ENCODE peak calls at places on chromosomes 12 and 14, in eight cellular contexts. One of them, this sample, is unnamed.

GRCh38 chr14:85532981-85533820 is 3.3 kb downstream of the FLRT2 start:
- DNase-seq in activated CD4-positive, alpha-beta T cell treated with anti-CD3 and anti-CD28 coated beads, Interleukin-2, amount 10 ng/mL, durations not matched to agents 7 days and 5 days: no peak
- DNase-seq in substantia nigra: no peak
- DNase-seq in tibial artery: peak; percentile 64
- DNase-seq in aorta: peak; percentile 66
- DNase-seq in astrocyte of the hippocampus: peak; percentile 88
- DNase-seq in stimulated activated CD4-positive, alpha-beta T cell treated with anti-CD3 and anti-CD28 coated beads, Interleukin-2, amount 100 ng/mL, for 48 hours: no peak
- DNase-seq in SK-N-DZ: peak; percentile 91
- DNase-seq in this sample: no peak

GRCh38 chr12:117143008-117143532 is 43.9 kb upstream of the TESC start:
- DNase-seq in activated CD4-positive, alpha-beta T cell treated with anti-CD3 and anti-CD28 coated beads, Interleukin-2, amount 10 ng/mL, durations not matched to agents 7 days and 5 days: no peak
- DNase-seq in substantia nigra: no peak
- DNase-seq in tibial artery: no peak
- DNase-seq in aorta: no peak
- DNase-seq in astrocyte of the hippocampus: no peak
- DNase-seq in stimulated activated CD4-positive, alpha-beta T cell treated with anti-CD3 and anti-CD28 coated beads, Interleukin-2, amount 100 ng/mL, for 48 hours: no peak
- DNase-seq in SK-N-DZ: peak; percentile 76
- DNase-seq in this sample: peak; percentile 42

GRCh38 chr12:67517181-67517887 is 131.2 kb upstream of the DYRK2 start:
- DNase-seq in activated CD4-positive, alpha-beta T cell treated with anti-CD3 and anti-CD28 coated beads, Interleukin-2, amount 10 ng/mL, durations not matched to agents 7 days and 5 days: no peak
- DNase-seq in substantia nigra: no peak
- DNase-seq in tibial artery: no peak
- DNase-seq in aorta: peak; percentile 54
- DNase-seq in astrocyte of the hippocampus: peak; percentile 88
- DNase-seq in stimulated activated CD4-positive, alpha-beta T cell treated with anti-CD3 and anti-CD28 coated beads, Interleukin-2, amount 100 ng/mL, for 48 hours: no peak
- DNase-seq in SK-N-DZ: no peak
- DNase-seq in this sample: no peak

GRCh38 chr12:51886021-51886710 is 1.7 kb upstream of the ANKRD33 start:
- DNase-seq in activated CD4-positive, alpha-beta T cell treated with anti-CD3 and anti-CD28 coated beads, Interleukin-2, amount 10 ng/mL, durations not matched to agents 7 days and 5 days: peak; percentile 68
- DNase-seq in substantia nigra: no peak
- DNase-seq in tibial artery: peak; percentile 89
- DNase-seq in aorta: peak; percentile 91
- DNase-seq in astrocyte of the hippocampus: peak; percentile 67
- DNase-seq in stimulated activated CD4-positive, alpha-beta T cell treated with anti-CD3 and anti-CD28 coated beads, Interleukin-2, amount 100 ng/mL, for 48 hours: no peak
- DNase-seq in SK-N-DZ: no peak
- DNase-seq in this sample: peak; percentile 69

GRCh38 chr12:8662592-8662991 is at the start of gene MFAP5:
- DNase-seq in activated CD4-positive, alpha-beta T cell treated with anti-CD3 and anti-CD28 coated beads, Interleukin-2, amount 10 ng/mL, durations not matched to agents 7 days and 5 days: no peak
- DNase-seq in substantia nigra: no peak
- DNase-seq in tibial artery: peak; percentile 27
- DNase-seq in aorta: no peak
- DNase-seq in astrocyte of the hippocampus: peak; percentile 85
- DNase-seq in stimulated activated CD4-positive, alpha-beta T cell treated with anti-CD3 and anti-CD28 coated beads, Interleukin-2, amount 100 ng/mL, for 48 hours: no peak
- DNase-seq in SK-N-DZ: no peak
- DNase-seq in this sample: no peak

GRCh38 chr12:47556631-47557030 is 149.2 kb downstream of the RPAP3 start:
- DNase-seq in activated CD4-positive, alpha-beta T cell treated with anti-CD3 and anti-CD28 coated beads, Interleukin-2, amount 10 ng/mL, durations not matched to agents 7 days and 5 days: no peak
- DNase-seq in substantia nigra: no peak
- DNase-seq in tibial artery: no peak
- DNase-seq in aorta: no peak
- DNase-seq in astrocyte of the hippocampus: peak; percentile 13
- DNase-seq in stimulated activated CD4-positive, alpha-beta T cell treated with anti-CD3 and anti-CD28 coated beads, Interleukin-2, amount 100 ng/mL, for 48 hours: no peak
- DNase-seq in SK-N-DZ: no peak
- DNase-seq in this sample: no peak

GRCh38 chr12:31756977-31757420 is 28.2 kb upstream of the AMN1 start:
- DNase-seq in activated CD4-positive, alpha-beta T cell treated with anti-CD3 and anti-CD28 coated beads, Interleukin-2, amount 10 ng/mL, durations not matched to agents 7 days and 5 days: no peak
- DNase-seq in substantia nigra: no peak
- DNase-seq in tibial artery: no peak
- DNase-seq in aorta: no peak
- DNase-seq in astrocyte of the hippocampus: peak; percentile 13
- DNase-seq in stimulated activated CD4-positive, alpha-beta T cell treated with anti-CD3 and anti-CD28 coated beads, Interleukin-2, amount 100 ng/mL, for 48 hours: no peak
- DNase-seq in SK-N-DZ: no peak
- DNase-seq in this sample: no peak

GRCh38 chr12:127677537-127678131 is 589.3 kb upstream of the TMEM132C start:
- DNase-seq in activated CD4-positive, alpha-beta T cell treated with anti-CD3 and anti-CD28 coated beads, Interleukin-2, amount 10 ng/mL, durations not matched to agents 7 days and 5 days: peak; percentile 56
- DNase-seq in substantia nigra: peak; percentile 5
- DNase-seq in tibial artery: peak; percentile 57
- DNase-seq in aorta: peak; percentile 81
- DNase-seq in astrocyte of the hippocampus: peak; percentile 90
- DNase-seq in stimulated activated CD4-positive, alpha-beta T cell treated with anti-CD3 and anti-CD28 coated beads, Interleukin-2, amount 100 ng/mL, for 48 hours: peak; percentile 27
- DNase-seq in SK-N-DZ: peak; percentile 87
- DNase-seq in this sample: peak; percentile 56

GRCh38 chr12:113007166-113007565 is 28.8 kb downstream of the OAS2 start:
- DNase-seq in activated CD4-positive, alpha-beta T cell treated with anti-CD3 and anti-CD28 coated beads, Interleukin-2, amount 10 ng/mL, durations not matched to agents 7 days and 5 days: no peak
- DNase-seq in substantia nigra: no peak
- DNase-seq in tibial artery: no peak
- DNase-seq in aorta: no peak
- DNase-seq in astrocyte of the hippocampus: peak; percentile 96
- DNase-seq in stimulated activated CD4-positive, alpha-beta T cell treated with anti-CD3 and anti-CD28 coated beads, Interleukin-2, amount 100 ng/mL, for 48 hours: no peak
- DNase-seq in SK-N-DZ: no peak
- DNase-seq in this sample: no peak